ENCODE peak calls at places on chromosomes 1 and 21, in four cellular contexts. P is GM12878, I is HepG2, W is H1. G is an unnamed sample.
A peak's percentile ranks its signal among the peaks of the same experiment; 100 is the strongest.

GRCh38 chr21:15121655-15122120 is 56.9 kb upstream of the NRIP1 start:
- DNase-seq in P (no peak), I (peak; percentile 79), W (no peak), G (no peak)

GRCh38 chr1:152506899-152507498 is 3.6 kb upstream of the LCE5A start:
- DNase-seq in P (no peak), I (no peak), W (no peak), G (no peak)

GRCh38 chr1:87478231-87478630 is 149.6 kb downstream of the LMO4 start:
- DNase-seq in P (no peak), I (no peak), W (peak; percentile 53), G (no peak)

GRCh38 chr1:43621861-43622260 is 28.1 kb upstream of the KDM4A start:
- DNase-seq in P (no peak), I (no peak), W (no peak), G (no peak)

GRCh38 chr21:33355355-33355754 is 30.6 kb downstream of the IFNAR1 start:
- DNase-seq in P (no peak), I (no peak), W (no peak), G (no peak)

GRCh38 chr1:20474333-20474975 is 11.6 kb downstream of the CAMK2N1 start:
- DNase-seq in P (no peak), I (no peak), W (no peak), G (no peak)

GRCh38 chr1:25657121-25657521 is 40.5 kb downstream of the MAN1C1 start:
- DNase-seq in P (no peak), I (no peak), W (peak; percentile 40), G (no peak)

GRCh38 chr1:108644984-108645383 is 15.9 kb downstream of the HENMT1 start:
- DNase-seq in P (no peak), I (no peak), W (no peak), G (no peak)

GRCh38 chr1:91876040-91876470 is 9.9 kb downstream of the TGFBR3 start:
- DNase-seq in P (peak; percentile 75), I (no peak), W (no peak), G (no peak)

GRCh38 chr1:203346060-203346754 is 4.7 kb downstream of the FMOD start:
- DNase-seq in P (no peak), I (no peak), W (no peak), G (no peak)

GRCh38 chr1:210633140-210633539 is 304.4 kb downstream of the HHAT start:
- DNase-seq in P (no peak), I (no peak), W (no peak), G (no peak)

GRCh38 chr1:60825593-60825992 is 256.8 kb upstream of the NFIA start:
- DNase-seq in P (no peak), I (no peak), W (no peak), G (peak; percentile 58)

GRCh38 chr1:118247593-118247992 is 62.6 kb upstream of the SPAG17 start:
- DNase-seq in P (no peak), I (peak; percentile 7), W (no peak), G (peak; percentile 46)

GRCh38 chr1:16922885-16923431 is 1.2 kb downstream of the CROCC start:
- DNase-seq in P (no peak), I (no peak), W (no peak), G (no peak)

GRCh38 chr1:20729990-20730689 is 2.4 kb downstream of the SH2D5 start:
- DNase-seq in P (no peak), I (no peak), W (peak; percentile 54), G (no peak)

GRCh38 chr1:48216941-48217340 is 5.6 kb upstream of the SLC5A9 start:
- DNase-seq in P (no peak), I (no peak), W (no peak), G (peak; percentile 33)

GRCh38 chr1:183585038-183585437 is 5.2 kb downstream of the NCF2 start:
- DNase-seq in P (no peak), I (no peak), W (no peak), G (no peak)

GRCh38 chr1:235640580-235640979 is 9.0 kb downstream of the GNG4 start:
- DNase-seq in P (no peak), I (no peak), W (peak; percentile 46), G (no peak)

GRCh38 chr21:33162436-33162921 is 67.3 kb upstream of the IFNAR2 start:
- DNase-seq in P (no peak), I (no peak), W (no peak), G (no peak)

GRCh38 chr1:81907569-81907968 is 106.8 kb downstream of the ADGRL2 start:
- DNase-seq in P (no peak), I (no peak), W (no peak), G (no peak)

GRCh38 chr1:33370286-33370685 is 49.4 kb upstream of the A3GALT2 start:
- DNase-seq in P (no peak), I (no peak), W (no peak), G (no peak)

GRCh38 chr1:41773144-41773571 is 145.6 kb downstream of the HIVEP3 start:
- DNase-seq in P (no peak), I (no peak), W (no peak), G (no peak)

GRCh38 chr21:36337099-36337509 is 17.1 kb downstream of the MORC3 start:
- DNase-seq in P (no peak), I (no peak), W (no peak), G (no peak)

GRCh38 chr1:150507912-150508864 is at the start of gene ECM1:
- DNase-seq in P (no peak), I (no peak), W (no peak), G (no peak)

GRCh38 chr1:3790501-3790923 is 5.8 kb downstream of the LRRC47 start:
- DNase-seq in P (no peak), I (no peak), W (no peak), G (no peak)

GRCh38 chr21:36134820-36135390 is at the start of gene CBR3:
- DNase-seq in P (no peak), I (no peak), W (no peak), G (peak; percentile 39)

GRCh38 chr1:162003825-162004205 is 19.9 kb downstream of the OLFML2B start:
- DNase-seq in P (no peak), I (no peak), W (no peak), G (no peak)

GRCh38 chr1:90334137-90334536 is 339.2 kb downstream of the ZNF326 start:
- DNase-seq in P (no peak), I (no peak), W (no peak), G (no peak)

GRCh38 chr1:109113787-109114568 is at the start of gene ELAPOR1:
- DNase-seq in P (no peak), I (no peak), W (peak; percentile 73), G (no peak)

GRCh38 chr1:117237701-117238413 is 27.1 kb upstream of the VTCN1 start:
- DNase-seq in P (no peak), I (no peak), W (no peak), G (no peak)
- TF ChIP-seq SUZ12 in P (no peak), I (no peak), W (no peak), G (no peak)

GRCh38 chr1:93262645-93263044 is 82.1 kb downstream of the CCDC18 start:
- DNase-seq in P (no peak), I (no peak), W (no peak), G (no peak)
- TF ChIP-seq SP1 in P (no peak), I (no peak), W (no peak), G (no peak)

GRCh38 chr1:22444856-22445255 is 6.8 kb upstream of the ZBTB40 start:
- DNase-seq in P (no peak), I (no peak), W (no peak), G (no peak)

GRCh38 chr1:22443332-22443731 is 8.3 kb upstream of the ZBTB40 start:
- DNase-seq in P (no peak), I (no peak), W (no peak), G (no peak)

GRCh38 chr1:22450421-22451021 is 1.1 kb upstream of the ZBTB40 start:
- DNase-seq in P (no peak), I (peak; percentile 87), W (no peak), G (no peak)

GRCh38 chr1:22451702-22452400 is at the start of gene ZBTB40:
- DNase-seq in P (peak; percentile 80), I (peak; percentile 94), W (peak; percentile 97), G (peak; percentile 96)

GRCh38 chr1:22447581-22448215 is 4.0 kb upstream of the ZBTB40 start:
- DNase-seq in P (no peak), I (no peak), W (no peak), G (no peak)
- TF ChIP-seq SUZ12 in P (no peak), I (no peak), W (no peak), G (no peak)

DNA sequence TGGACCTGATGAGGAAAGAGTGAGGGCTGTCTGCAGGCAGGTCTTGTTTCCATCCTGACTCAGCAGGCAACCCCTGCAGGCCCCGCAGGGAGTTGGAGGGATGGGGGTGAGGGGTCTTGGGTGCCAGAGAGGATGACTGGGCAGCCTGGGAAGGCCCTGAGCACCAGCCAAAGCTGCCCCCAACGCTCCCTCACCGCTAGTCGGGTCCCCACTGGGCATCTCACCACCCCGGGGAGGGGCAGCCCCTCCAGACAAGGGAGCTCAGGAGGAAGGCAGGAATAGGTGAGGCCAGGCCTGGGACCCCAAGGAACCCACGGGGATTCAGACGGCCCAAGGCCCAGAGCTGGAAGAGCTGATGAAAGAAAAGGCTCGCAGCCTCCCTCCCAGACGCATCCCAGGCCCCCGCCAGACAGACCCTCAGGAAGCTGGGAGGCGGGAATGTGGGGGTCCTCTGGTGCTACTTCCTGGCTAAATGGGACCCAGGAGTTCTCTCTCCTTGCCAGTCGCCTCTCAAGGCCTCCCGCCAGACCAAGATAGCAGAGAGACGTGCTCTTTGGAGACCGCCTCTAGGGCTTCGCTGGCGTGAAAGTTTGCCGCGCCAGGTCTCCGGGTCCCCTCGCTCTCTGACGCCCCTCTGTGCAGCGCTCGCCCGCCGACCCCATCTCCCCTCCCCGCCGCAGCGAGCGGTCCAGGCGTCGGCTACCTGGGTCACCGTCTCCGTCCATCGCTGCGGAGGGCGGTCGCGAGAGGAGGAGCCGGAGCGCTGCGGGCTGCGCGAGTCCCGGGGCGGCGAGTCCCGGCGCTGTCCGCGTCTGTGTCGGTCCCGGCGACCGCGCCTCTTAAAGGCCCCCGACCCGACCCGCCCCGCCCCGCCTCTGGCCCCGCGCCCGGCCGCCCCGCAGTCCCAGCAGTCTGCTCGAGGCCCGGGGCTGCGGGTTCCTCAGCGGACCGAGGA is at the start of gene FBXO2:
- DNase-seq in P (no peak), I (no peak), W (peak; percentile 57), G (no peak)
- TF ChIP-seq SP1 in P (no peak), I (no peak), W (no peak), G (no peak)

GRCh38 chr1:8602471-8603219 is 214.8 kb downstream of the RERE start:
- DNase-seq in P (no peak), I (no peak), W (no peak), G (no peak)
- TF ChIP-seq SUZ12 in P (no peak), I (no peak), W (no peak), G (no peak)

DNA sequence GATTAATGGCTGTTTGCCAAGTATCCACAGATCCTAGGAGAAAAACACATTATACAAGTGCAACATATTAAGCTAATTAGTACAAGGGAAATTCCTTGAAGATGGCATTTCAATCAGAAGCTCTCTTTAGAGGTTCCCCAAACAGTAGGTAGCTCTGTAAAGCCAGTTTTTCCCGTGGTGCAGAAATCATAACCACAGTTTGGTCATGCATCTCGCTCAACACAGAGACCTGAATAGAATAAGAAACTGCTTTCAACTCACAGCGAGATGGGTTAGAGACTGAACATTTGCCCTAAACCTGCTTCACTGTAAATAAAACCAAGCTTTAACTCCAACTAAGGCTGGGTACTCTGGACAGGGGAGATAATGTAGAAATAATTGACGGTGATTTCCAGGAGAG is 230.4 kb upstream of the CAMK1G start:
- DNase-seq in P (no peak), I (no peak), W (no peak), G (no peak)
- TF ChIP-seq SP1 in P (no peak), I (no peak), W (no peak), G (no peak)